ENCODE peak calls at places on chromosomes 1 and 21, in nine cellular contexts. One of them, this sample, is unnamed.

GRCh38 chr1:5514519-5515183 is 477.6 kb downstream of the NPHP4 start:
- DNase-seq in SK-N-SH: peak; percentile 89
- DNase-seq in K562: peak; percentile 96
- DNase-seq in A549: peak; percentile 25
- DNase-seq in transverse colon: peak; percentile 71
- DNase-seq in H1: peak; percentile 94
- DNase-seq in tibial nerve: peak; percentile 74
- DNase-seq in suprapubic skin: no peak
- DNase-seq in ovary: peak; percentile 66
- DNase-seq in this sample: peak; percentile 76

GRCh38 chr1:209564904-209565303 is 18.6 kb upstream of the CAMK1G start:
- DNase-seq in A549: no peak
- DNase-seq in H1: no peak
- DNase-seq in suprapubic skin: no peak
- DNase-seq in ovary: no peak
- DNase-seq in SK-N-SH: no peak
- DNase-seq in tibial nerve: no peak
- DNase-seq in K562: no peak
- DNase-seq in transverse colon: no peak
- DNase-seq in this sample: no peak

GRCh38 chr1:188043536-188044245 is 1214.9 kb downstream of the PLA2G4A start:
- DNase-seq in transverse colon: no peak
- DNase-seq in tibial nerve: no peak
- DNase-seq in SK-N-SH: no peak
- DNase-seq in ovary: no peak
- DNase-seq in A549: no peak
- DNase-seq in suprapubic skin: no peak
- DNase-seq in H1: no peak
- DNase-seq in K562: no peak
- DNase-seq in this sample: no peak

GRCh38 chr1:184743062-184743756 is 11.4 kb downstream of the EDEM3 start:
- DNase-seq in ovary: no peak
- DNase-seq in K562: no peak
- DNase-seq in SK-N-SH: no peak
- DNase-seq in suprapubic skin: no peak
- DNase-seq in transverse colon: no peak
- DNase-seq in A549: no peak
- DNase-seq in tibial nerve: no peak
- DNase-seq in H1: no peak
- DNase-seq in this sample: no peak

GRCh38 chr1:9057851-9058250 is 11.6 kb downstream of the SLC2A5 start:
- DNase-seq in suprapubic skin: no peak
- DNase-seq in ovary: no peak
- DNase-seq in SK-N-SH: no peak
- DNase-seq in tibial nerve: no peak
- DNase-seq in H1: no peak
- DNase-seq in transverse colon: no peak
- DNase-seq in K562: peak; percentile 6
- DNase-seq in A549: no peak
- DNase-seq in this sample: no peak

GRCh38 chr1:228988655-228989054 is 253.4 kb downstream of the RHOU start:
- DNase-seq in K562: no peak
- DNase-seq in A549: no peak
- DNase-seq in transverse colon: no peak
- DNase-seq in H1: no peak
- DNase-seq in suprapubic skin: no peak
- DNase-seq in ovary: peak; percentile 10
- DNase-seq in SK-N-SH: no peak
- DNase-seq in tibial nerve: no peak
- DNase-seq in this sample: no peak

GRCh38 chr1:53572061-53572801 is 113.0 kb downstream of the DMRTB1 start:
- DNase-seq in ovary: no peak
- DNase-seq in SK-N-SH: peak; percentile 84
- DNase-seq in H1: no peak
- DNase-seq in K562: no peak
- DNase-seq in transverse colon: peak; percentile 10
- DNase-seq in tibial nerve: no peak
- DNase-seq in A549: peak; percentile 33
- DNase-seq in suprapubic skin: peak; percentile 78
- DNase-seq in this sample: no peak

GRCh38 chr1:75392278-75392677 is 218.6 kb downstream of the SLC44A5 start:
- DNase-seq in SK-N-SH: no peak
- DNase-seq in K562: no peak
- DNase-seq in tibial nerve: no peak
- DNase-seq in H1: no peak
- DNase-seq in suprapubic skin: no peak
- DNase-seq in transverse colon: no peak
- DNase-seq in A549: no peak
- DNase-seq in ovary: no peak
- DNase-seq in this sample: no peak

GRCh38 chr1:216500273-216500967 is 77.2 kb upstream of the USH2A start:
- DNase-seq in H1: no peak
- DNase-seq in transverse colon: no peak
- DNase-seq in ovary: no peak
- DNase-seq in SK-N-SH: no peak
- DNase-seq in suprapubic skin: no peak
- DNase-seq in tibial nerve: no peak
- DNase-seq in K562: no peak
- DNase-seq in A549: no peak
- DNase-seq in this sample: no peak

GRCh38 chr1:229101475-229101874 is 169.4 kb upstream of the RAB4A start:
- DNase-seq in ovary: no peak
- DNase-seq in H1: no peak
- DNase-seq in K562: no peak
- DNase-seq in A549: no peak
- DNase-seq in transverse colon: no peak
- DNase-seq in tibial nerve: no peak
- DNase-seq in suprapubic skin: no peak
- DNase-seq in SK-N-SH: no peak
- DNase-seq in this sample: no peak

GRCh38 chr1:41545996-41546938 is 61.8 kb upstream of the EDN2 start:
- DNase-seq in K562: no peak
- DNase-seq in H1: no peak
- DNase-seq in SK-N-SH: no peak
- DNase-seq in A549: no peak
- DNase-seq in transverse colon: no peak
- DNase-seq in tibial nerve: no peak
- DNase-seq in suprapubic skin: peak; percentile 74
- DNase-seq in ovary: no peak
- DNase-seq in this sample: no peak

GRCh38 chr21:46004168-46004861 is 22.7 kb downstream of the COL6A1 start:
- DNase-seq in tibial nerve: no peak
- DNase-seq in suprapubic skin: peak; percentile 74
- DNase-seq in K562: no peak
- DNase-seq in SK-N-SH: no peak
- DNase-seq in transverse colon: no peak
- DNase-seq in H1: peak; percentile 39
- DNase-seq in ovary: peak; percentile 24
- DNase-seq in A549: no peak
- DNase-seq in this sample: peak; percentile 15

GRCh38 chr1:168552961-168553360 is 9.2 kb upstream of the XCL2 start:
- DNase-seq in H1: no peak
- DNase-seq in A549: peak; percentile 11
- DNase-seq in SK-N-SH: no peak
- DNase-seq in transverse colon: no peak
- DNase-seq in suprapubic skin: no peak
- DNase-seq in ovary: no peak
- DNase-seq in K562: no peak
- DNase-seq in tibial nerve: no peak
- DNase-seq in this sample: no peak

GRCh38 chr21:17427157-17427556 is 85.7 kb upstream of the CXADR start:
- DNase-seq in tibial nerve: no peak
- DNase-seq in SK-N-SH: no peak
- DNase-seq in K562: no peak
- DNase-seq in suprapubic skin: no peak
- DNase-seq in ovary: no peak
- DNase-seq in transverse colon: no peak
- DNase-seq in A549: no peak
- DNase-seq in H1: no peak
- DNase-seq in this sample: no peak

GRCh38 chr1:220511183-220511582 is 16.8 kb upstream of the MARK1 start:
- DNase-seq in SK-N-SH: no peak
- DNase-seq in transverse colon: no peak
- DNase-seq in suprapubic skin: no peak
- DNase-seq in K562: no peak
- DNase-seq in tibial nerve: no peak
- DNase-seq in H1: no peak
- DNase-seq in A549: no peak
- DNase-seq in ovary: no peak
- DNase-seq in this sample: no peak

GRCh38 chr1:224456637-224456953 is 22.0 kb upstream of the WDR26 start:
- DNase-seq in A549: no peak
- DNase-seq in suprapubic skin: no peak
- DNase-seq in K562: no peak
- DNase-seq in H1: no peak
- DNase-seq in SK-N-SH: no peak
- DNase-seq in ovary: no peak
- DNase-seq in transverse colon: no peak
- DNase-seq in tibial nerve: no peak
- DNase-seq in this sample: no peak

GRCh38 chr1:242554577-242554976 is 30.1 kb upstream of the PLD5 start:
- DNase-seq in SK-N-SH: no peak
- DNase-seq in ovary: no peak
- DNase-seq in suprapubic skin: no peak
- DNase-seq in K562: no peak
- DNase-seq in H1: no peak
- DNase-seq in tibial nerve: no peak
- DNase-seq in transverse colon: no peak
- DNase-seq in A549: peak; percentile 11
- DNase-seq in this sample: no peak

DNA sequence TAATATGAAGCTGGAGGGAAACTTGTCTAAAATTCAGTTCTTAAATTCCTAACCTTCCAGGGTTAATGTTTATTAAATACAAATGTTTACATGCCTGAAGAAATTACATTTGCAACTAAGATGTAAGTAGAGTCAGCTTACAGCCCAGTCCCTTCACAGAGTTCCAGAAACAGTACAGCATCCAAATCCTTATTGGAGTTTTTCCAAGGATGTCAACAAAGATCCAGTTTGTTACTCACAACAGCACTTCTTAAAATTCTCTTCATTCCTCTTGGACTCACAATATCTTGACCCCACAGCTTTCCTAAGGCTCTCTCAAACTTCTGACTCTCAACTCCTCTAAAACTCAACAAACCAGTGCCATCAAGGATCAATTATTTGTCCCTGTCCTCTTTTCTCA is 50.1 kb upstream of the RWDD3 start:
- DNase-seq in ovary: no peak
- DNase-seq in tibial nerve: no peak
- DNase-seq in H1: no peak
- DNase-seq in SK-N-SH: no peak
- DNase-seq in A549: no peak
- DNase-seq in K562: no peak
- DNase-seq in suprapubic skin: no peak
- DNase-seq in transverse colon: no peak
- DNase-seq in this sample: no peak
- TF ChIP-seq EP300 in ovary: no peak
- TF ChIP-seq EP300 in tibial nerve: no peak
- TF ChIP-seq EP300 in H1: no peak
- TF ChIP-seq EP300 in SK-N-SH: no peak
- TF ChIP-seq EP300 in A549: no peak
- TF ChIP-seq EP300 in K562: no peak
- TF ChIP-seq EP300 in suprapubic skin: no peak
- TF ChIP-seq EP300 in transverse colon: no peak
- TF ChIP-seq EP300 in this sample: no peak

GRCh38 chr1:150696995-150697927 is at the start of gene GOLPH3L:
- DNase-seq in A549: peak; percentile 98
- DNase-seq in SK-N-SH: peak; percentile 84
- DNase-seq in H1: peak; percentile 85
- DNase-seq in tibial nerve: peak; percentile 92
- DNase-seq in ovary: peak; percentile 95
- DNase-seq in K562: peak; percentile 95
- DNase-seq in suprapubic skin: peak; percentile 95
- DNase-seq in transverse colon: peak; percentile 96
- DNase-seq in this sample: peak; percentile 93
- TF ChIP-seq CTCF in A549: no peak
- TF ChIP-seq CTCF in SK-N-SH: no peak
- TF ChIP-seq CTCF in H1: no peak
- TF ChIP-seq CTCF in tibial nerve: peak; percentile 44
- TF ChIP-seq CTCF in ovary: no peak
- TF ChIP-seq CTCF in K562: no peak
- TF ChIP-seq CTCF in suprapubic skin: no peak
- TF ChIP-seq CTCF in transverse colon: peak; percentile 13
- TF ChIP-seq CTCF in this sample: no peak

GRCh38 chr1:208054485-208054884 is 143.6 kb upstream of the CD34 start:
- DNase-seq in suprapubic skin: no peak
- DNase-seq in SK-N-SH: no peak
- DNase-seq in ovary: no peak
- DNase-seq in A549: no peak
- DNase-seq in K562: no peak
- DNase-seq in transverse colon: no peak
- DNase-seq in H1: no peak
- DNase-seq in tibial nerve: no peak
- DNase-seq in this sample: no peak
- TF ChIP-seq EP300 in suprapubic skin: no peak
- TF ChIP-seq EP300 in SK-N-SH: no peak
- TF ChIP-seq EP300 in ovary: no peak
- TF ChIP-seq EP300 in A549: no peak
- TF ChIP-seq EP300 in K562: no peak
- TF ChIP-seq EP300 in transverse colon: no peak
- TF ChIP-seq EP300 in H1: no peak
- TF ChIP-seq EP300 in tibial nerve: no peak
- TF ChIP-seq EP300 in this sample: no peak

GRCh38 chr1:70467531-70467930 is 56.5 kb downstream of the CTH start:
- DNase-seq in K562: no peak
- DNase-seq in H1: no peak
- DNase-seq in ovary: no peak
- DNase-seq in SK-N-SH: no peak
- DNase-seq in transverse colon: no peak
- DNase-seq in suprapubic skin: no peak
- DNase-seq in tibial nerve: no peak
- DNase-seq in A549: no peak
- DNase-seq in this sample: no peak

GRCh38 chr1:70462611-70463010 is 51.5 kb downstream of the CTH start:
- DNase-seq in H1: no peak
- DNase-seq in transverse colon: no peak
- DNase-seq in ovary: no peak
- DNase-seq in SK-N-SH: no peak
- DNase-seq in suprapubic skin: no peak
- DNase-seq in tibial nerve: no peak
- DNase-seq in A549: no peak
- DNase-seq in K562: no peak
- DNase-seq in this sample: no peak

GRCh38 chr1:70465911-70466310 is 54.8 kb downstream of the CTH start:
- DNase-seq in transverse colon: no peak
- DNase-seq in suprapubic skin: no peak
- DNase-seq in K562: no peak
- DNase-seq in ovary: no peak
- DNase-seq in SK-N-SH: peak; percentile 63
- DNase-seq in H1: no peak
- DNase-seq in tibial nerve: no peak
- DNase-seq in A549: no peak
- DNase-seq in this sample: no peak

DNA sequence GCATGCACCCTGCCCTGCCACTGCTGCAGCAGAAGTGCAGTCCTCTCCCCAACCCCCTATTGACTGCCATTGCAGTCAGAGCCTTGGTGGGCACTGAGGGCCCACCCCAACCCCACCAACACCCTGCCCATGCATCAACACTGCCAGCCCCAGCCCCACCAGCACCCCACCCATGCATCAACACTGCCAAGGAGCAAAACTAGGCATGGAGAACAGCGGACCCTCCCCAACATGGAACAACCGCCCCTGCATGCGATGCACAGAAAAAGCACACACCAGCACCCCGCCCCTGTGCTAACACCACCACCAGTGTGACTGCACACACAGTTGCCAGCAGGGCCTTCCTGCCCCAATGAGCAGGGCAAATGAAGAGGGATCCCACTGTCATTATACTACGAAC is 57.1 kb downstream of the CTH start:
- DNase-seq in H1: no peak
- DNase-seq in A549: no peak
- DNase-seq in suprapubic skin: no peak
- DNase-seq in ovary: no peak
- DNase-seq in SK-N-SH: no peak
- DNase-seq in transverse colon: no peak
- DNase-seq in tibial nerve: no peak
- DNase-seq in K562: no peak
- DNase-seq in this sample: no peak
- TF ChIP-seq CTCF in H1: no peak
- TF ChIP-seq CTCF in A549: no peak
- TF ChIP-seq CTCF in suprapubic skin: no peak
- TF ChIP-seq CTCF in ovary: no peak
- TF ChIP-seq CTCF in SK-N-SH: no peak
- TF ChIP-seq CTCF in transverse colon: no peak
- TF ChIP-seq CTCF in tibial nerve: no peak
- TF ChIP-seq CTCF in K562: no peak
- TF ChIP-seq CTCF in this sample: no peak

This sample was measured in stomach.